ENCODE peak calls at places on chromosomes 7 and 10, in six cellular contexts. W is heart right ventricle, L is thoracic aorta, P is HAP-1, N is endothelial cell of umbilical vein, R is MM.1S. Y is an unnamed sample.
A peak's percentile ranks its signal among the peaks of the same experiment; 100 is the strongest.

GRCh38 chr10:92387289-92387940 is 96.4 kb downstream of the MARCHF5 start:
- DNase-seq in W (peak; percentile 50), L (no peak), P (peak; percentile 90), N (peak; percentile 63), R (peak; percentile 21), Y (peak; percentile 91)

GRCh38 chr10:126376956-126377355 is 11.3 kb downstream of the ADAM12 start:
- DNase-seq in W (no peak), L (no peak), P (no peak), N (no peak), R (peak; percentile 14), Y (no peak)

GRCh38 chr7:65722361-65722792 is 150.5 kb upstream of the VKORC1L1 start:
- DNase-seq in W (peak; percentile 35), L (no peak), P (peak; percentile 77), N (peak; percentile 28), R (peak; percentile 72), Y (peak; percentile 23)

GRCh38 chr7:4845740-4846142 is 16.1 kb downstream of the PAPOLB start:
- DNase-seq in W (no peak), L (no peak), P (no peak), N (no peak), R (no peak), Y (peak; percentile 20)

GRCh38 chr10:47444047-47444446 is 39.9 kb downstream of the ANXA8 start:
- DNase-seq in W (no peak), L (no peak), P (no peak), N (no peak), R (no peak), Y (no peak)

GRCh38 chr7:51263631-51264484 is 52.8 kb downstream of the COBL start:
- DNase-seq in W (no peak), L (no peak), P (no peak), N (no peak), R (peak; percentile 58), Y (no peak)

GRCh38 chr10:84248794-84249193 is 3.9 kb downstream of the RGR start:
- DNase-seq in W (no peak), L (no peak), P (no peak), N (no peak), R (no peak), Y (no peak)

GRCh38 chr7:123230603-123231002 is 30.8 kb upstream of the SLC13A1 start:
- DNase-seq in W (no peak), L (no peak), P (no peak), N (no peak), R (no peak), Y (no peak)

GRCh38 chr10:31582365-31583052 is 263.5 kb downstream of the ZEB1 start:
- DNase-seq in W (peak; percentile 46), L (no peak), P (no peak), N (peak; percentile 35), R (no peak), Y (no peak)

GRCh38 chr10:1128649-1129048 is 72.5 kb downstream of the WDR37 start:
- DNase-seq in W (no peak), L (no peak), P (no peak), N (no peak), R (no peak), Y (no peak)

GRCh38 chr7:27245798-27246691 is 3.4 kb downstream of the EVX1 start:
- DNase-seq in W (no peak), L (no peak), P (no peak), N (no peak), R (no peak), Y (no peak)

GRCh38 chr7:128164061-128164954 is 76.8 kb upstream of the LEP start:
- DNase-seq in W (no peak), L (no peak), P (no peak), N (no peak), R (no peak), Y (no peak)

GRCh38 chr7:123647106-123647730 is 8.4 kb upstream of the LMOD2 start:
- DNase-seq in W (no peak), L (no peak), P (no peak), N (no peak), R (no peak), Y (no peak)

GRCh38 chr10:5904227-5904626 is 14.2 kb downstream of the FBH1 start:
- DNase-seq in W (no peak), L (no peak), P (no peak), N (no peak), R (peak; percentile 96), Y (no peak)

GRCh38 chr7:79434098-79434497 is 19.4 kb downstream of the MAGI2 start:
- DNase-seq in W (no peak), L (no peak), P (no peak), N (no peak), R (no peak), Y (no peak)

GRCh38 chr7:30909431-30909830 is 2.2 kb upstream of the AQP1 start:
- DNase-seq in W (no peak), L (no peak), P (no peak), N (no peak), R (no peak), Y (no peak)

GRCh38 chr7:22864855-22865606 is 42.4 kb upstream of the TOMM7 start:
- DNase-seq in W (no peak), L (no peak), P (peak; percentile 48), N (no peak), R (no peak), Y (no peak)

GRCh38 chr7:146885231-146885630 is 768.6 kb downstream of the CNTNAP2 start:
- DNase-seq in W (no peak), L (no peak), P (no peak), N (no peak), R (no peak), Y (no peak)

GRCh38 chr7:158430308-158431034 is 157.2 kb downstream of the PTPRN2 start:
- DNase-seq in W (no peak), L (no peak), P (no peak), N (no peak), R (no peak), Y (no peak)

GRCh38 chr7:80611779-80612178 is 26.7 kb upstream of the CD36 start:
- DNase-seq in W (peak; percentile 69), L (no peak), P (no peak), N (peak; percentile 48), R (no peak), Y (no peak)

GRCh38 chr7:102120666-102121065 is 166.0 kb upstream of the SH2B2 start:
- DNase-seq in W (no peak), L (no peak), P (no peak), N (no peak), R (no peak), Y (no peak)

GRCh38 chr7:128361463-128362441 is at the start of gene PRRT4:
- DNase-seq in W (no peak), L (no peak), P (peak; percentile 46), N (no peak), R (peak; percentile 40), Y (no peak)

GRCh38 chr7:92834661-92835139 is 1.7 kb downstream of the CDK6 start:
- DNase-seq in W (peak; percentile 14), L (no peak), P (peak; percentile 31), N (peak; percentile 28), R (peak; percentile 14), Y (no peak)

GRCh38 chr7:104993217-104993857 is 20.7 kb upstream of the KMT2E start:
- DNase-seq in W (no peak), L (no peak), P (no peak), N (no peak), R (no peak), Y (no peak)

GRCh38 chr7:133535308-133535707 is 282.4 kb downstream of the EXOC4 start:
- DNase-seq in W (no peak), L (no peak), P (no peak), N (no peak), R (no peak), Y (no peak)

GRCh38 chr10:96720422-96721206 is at the start of gene PIK3AP1:
- DNase-seq in W (peak; percentile 24), L (no peak), P (peak; percentile 79), N (no peak), R (peak; percentile 83), Y (no peak)

GRCh38 chr10:22597142-22597541 is 117.2 kb downstream of the PIP4K2A start:
- DNase-seq in W (no peak), L (no peak), P (no peak), N (no peak), R (no peak), Y (no peak)

GRCh38 chr10:118314882-118315281 is 27.2 kb downstream of the FAM204A start:
- DNase-seq in W (no peak), L (no peak), P (no peak), N (no peak), R (no peak), Y (no peak)

GRCh38 chr7:106062521-106062931 is 49.6 kb downstream of the SYPL1 start:
- DNase-seq in W (no peak), L (no peak), P (no peak), N (no peak), R (no peak), Y (no peak)

GRCh38 chr7:106060394-106060920 is 51.7 kb downstream of the SYPL1 start:
- DNase-seq in W (no peak), L (no peak), P (no peak), N (no peak), R (no peak), Y (no peak)

GRCh38 chr7:106063039-106063438 is 49.1 kb downstream of the SYPL1 start:
- DNase-seq in W (no peak), L (no peak), P (no peak), N (no peak), R (no peak), Y (no peak)

GRCh38 chr7:106061301-106061979 is 50.7 kb downstream of the SYPL1 start:
- DNase-seq in W (no peak), L (no peak), P (no peak), N (no peak), R (peak; percentile 9), Y (no peak)

GRCh38 chr7:106062006-106062405 is 50.1 kb downstream of the SYPL1 start:
- DNase-seq in W (no peak), L (no peak), P (no peak), N (no peak), R (no peak), Y (no peak)
- H3K4me3 ChIP-seq in W (no peak overlapping the region), L (no peak overlapping the region), P (no peak overlapping the region), N (no peak overlapping the region), R (no peak overlapping the region), Y (no peak overlapping the region)

GRCh38 chr10:79226391-79227245 is 120.7 kb upstream of the PPIF start:
- DNase-seq in W (no peak), L (no peak), P (no peak), N (no peak), R (no peak), Y (no peak)
- H3K4me1 ChIP-seq in W (peaks cover 65% of the 10 kb centered on the region), L (peaks cover 14% of the 10 kb centered on the region), P (no peaks in the 10 kb centered on the region), N (peaks cover 17% of the 10 kb centered on the region), R (peaks cover 14% of the 10 kb centered on the region), Y (peaks cover 20% of the 10 kb centered on the region)

DNA sequence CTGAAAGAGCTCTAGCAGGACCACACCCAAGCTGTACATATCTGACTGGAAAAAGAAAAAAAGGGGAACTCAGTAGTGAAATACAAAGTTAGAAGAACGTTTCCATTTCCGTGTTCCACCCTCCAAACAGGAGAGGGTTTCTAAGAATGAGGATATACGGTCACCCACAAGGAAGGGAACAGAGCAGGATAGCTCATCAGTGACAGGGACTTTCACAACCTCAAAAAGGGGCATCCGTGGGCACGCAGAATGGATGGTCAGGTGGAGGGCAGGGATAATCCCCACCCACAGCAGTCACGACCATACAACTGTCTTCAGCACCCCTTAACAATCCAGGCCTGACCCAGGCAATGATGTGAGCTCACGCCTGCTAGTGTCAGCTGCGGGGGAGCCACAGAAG is 4.3 kb upstream of the ANKRD61 start:
- DNase-seq in W (no peak), L (no peak), P (no peak), N (no peak), R (no peak), Y (no peak)
- H3K4me3 ChIP-seq in W (peak overlapping the region; percentile 38), L (no peak overlapping the region), P (no peak overlapping the region), N (no peak overlapping the region), R (no peak overlapping the region), Y (no peak overlapping the region)

GRCh38 chr10:13719411-13719810 is 132.6 kb downstream of the PRPF18 start:
- DNase-seq in W (no peak), L (no peak), P (no peak), N (no peak), R (no peak), Y (no peak)
- H3K4me1 ChIP-seq in W (peaks cover 44% of the 10 kb centered on the region), L (peaks cover 36% of the 10 kb centered on the region), P (no peaks in the 10 kb centered on the region), N (peaks cover 13% of the 10 kb centered on the region), R (no peaks in the 10 kb centered on the region), Y (no peaks in the 10 kb centered on the region)

Y was measured in NT2/D1.